ENCODE peak calls at places on chromosomes 12 and 14, in seven cellular contexts. S is fibroblast of pulmonary artery, E is astrocyte, M is ovary, O is WTC11, D is lung, F is GM13977. H is an unnamed sample.

GRCh38 chr14:55928316-55928715 is 189.9 kb upstream of the PELI2 start:
- DNase-seq in S (no peak), E (no peak), M (no peak), O (no peak), D (no peak), F (no peak), H (no peak)

GRCh38 chr12:107352347-107353081 is 259.2 kb upstream of the CRY1 start:
- DNase-seq in S (no peak), E (no peak), M (no peak), O (no peak), D (no peak), F (no peak), H (peak)

GRCh38 chr12:30823140-30823669 is 68.5 kb upstream of the CAPRIN2 start:
- DNase-seq in S (no peak), E (no peak), M (peak), O (peak), D (peak), F (peak), H (peak)

GRCh38 chr12:46663297-46663696 is 162.5 kb downstream of the SLC38A4 start:
- DNase-seq in S (no peak), E (no peak), M (no peak), O (no peak), D (no peak), F (no peak), H (no peak)

GRCh38 chr12:106861984-106862894 is 87.8 kb downstream of the RIC8B start:
- DNase-seq in S (peak), E (peak), M (no peak), O (no peak), D (no peak), F (no peak), H (no peak)

GRCh38 chr14:60648934-60649814 is at the start of gene SIX1:
- DNase-seq in S (peak), E (peak), M (peak), O (peak), D (peak), F (peak), H (peak)

GRCh38 chr14:56216631-56217379 is 98.6 kb downstream of the PELI2 start:
- DNase-seq in S (peak), E (peak), M (peak), O (no peak), D (peak), F (no peak), H (peak)

GRCh38 chr12:63150255-63151060 is 543 bp downstream of the AVPR1A start:
- DNase-seq in S (no peak), E (no peak), M (no peak), O (peak), D (no peak), F (no peak), H (peak)

GRCh38 chr12:65522956-65523857 is 244.7 kb downstream of the MSRB3 start:
- DNase-seq in S (peak), E (peak), M (no peak), O (no peak), D (no peak), F (no peak), H (no peak)

GRCh38 chr14:74582910-74583581 is 29.0 kb downstream of the LTBP2 start:
- DNase-seq in S (peak), E (no peak), M (no peak), O (no peak), D (no peak), F (no peak), H (no peak)

GRCh38 chr12:6868211-6869048 is 1.1 kb downstream of the TPI1 start:
- DNase-seq in S (no peak), E (no peak), M (no peak), O (no peak), D (no peak), F (no peak), H (peak)

GRCh38 chr14:78835052-78835451 is 664.9 kb downstream of the NRXN3 start:
- DNase-seq in S (no peak), E (no peak), M (no peak), O (no peak), D (no peak), F (no peak), H (no peak)

GRCh38 chr14:96588410-96589249 is 86.4 kb downstream of the PAPOLA start:
- DNase-seq in S (no peak), E (no peak), M (no peak), O (no peak), D (no peak), F (no peak), H (peak)

GRCh38 chr12:27261866-27262265 is 17.8 kb downstream of the STK38L start:
- DNase-seq in S (peak), E (no peak), M (no peak), O (no peak), D (no peak), F (no peak), H (no peak)

GRCh38 chr12:19648173-19648572 is 208.9 kb downstream of the AEBP2 start:
- DNase-seq in S (no peak), E (no peak), M (no peak), O (no peak), D (no peak), F (no peak), H (no peak)

GRCh38 chr12:25861226-25861625 is 97.3 kb upstream of the RASSF8 start:
- DNase-seq in S (no peak), E (no peak), M (no peak), O (no peak), D (no peak), F (no peak), H (no peak)

GRCh38 chr14:61559641-61560201 is 135.6 kb upstream of the HIF1A start:
- DNase-seq in S (no peak), E (no peak), M (no peak), O (no peak), D (no peak), F (no peak), H (no peak)

GRCh38 chr14:58690801-58691516 is 53.2 kb downstream of the DACT1 start:
- DNase-seq in S (no peak), E (no peak), M (no peak), O (no peak), D (peak), F (no peak), H (no peak)

GRCh38 chr14:50520947-50521815 is 11.2 kb downstream of the MAP4K5 start:
- DNase-seq in S (peak), E (peak), M (no peak), O (no peak), D (no peak), F (peak), H (peak)

GRCh38 chr14:103045387-103045869 is 11.9 kb downstream of the CDC42BPB start:
- DNase-seq in S (no peak), E (no peak), M (no peak), O (no peak), D (no peak), F (peak), H (no peak)

GRCh38 chr12:95549392-95550084 is 1.7 kb downstream of the USP44 start:
- DNase-seq in S (no peak), E (no peak), M (no peak), O (peak), D (no peak), F (no peak), H (no peak)

GRCh38 chr14:76686646-76687045 is 74.6 kb upstream of the VASH1 start:
- DNase-seq in S (no peak), E (no peak), M (no peak), O (no peak), D (no peak), F (no peak), H (no peak)

GRCh38 chr14:73397810-73398209 is 60.5 kb downstream of the NUMB start:
- DNase-seq in S (no peak), E (no peak), M (no peak), O (no peak), D (no peak), F (no peak), H (no peak)

GRCh38 chr14:40099316-40099715 is 667.1 kb upstream of the FBXO33 start:
- DNase-seq in S (no peak), E (no peak), M (no peak), O (no peak), D (no peak), F (no peak), H (no peak)

GRCh38 chr14:91418387-91419043 is 895 bp upstream of the CCDC88C start:
- DNase-seq in S (peak), E (no peak), M (peak), O (peak), D (peak), F (peak), H (peak)

GRCh38 chr14:91417134-91417982 is at the start of gene CCDC88C:
- DNase-seq in S (no peak), E (no peak), M (no peak), O (peak), D (peak), F (peak), H (peak)

GRCh38 chr14:91415794-91416743 is 1.6 kb downstream of the CCDC88C start:
- DNase-seq in S (no peak), E (no peak), M (no peak), O (no peak), D (no peak), F (peak), H (peak)

GRCh38 chr14:91417983-91418386 is 365 bp upstream of the CCDC88C start:
- DNase-seq in S (no peak), E (no peak), M (no peak), O (peak), D (no peak), F (no peak), H (peak)

DNA sequence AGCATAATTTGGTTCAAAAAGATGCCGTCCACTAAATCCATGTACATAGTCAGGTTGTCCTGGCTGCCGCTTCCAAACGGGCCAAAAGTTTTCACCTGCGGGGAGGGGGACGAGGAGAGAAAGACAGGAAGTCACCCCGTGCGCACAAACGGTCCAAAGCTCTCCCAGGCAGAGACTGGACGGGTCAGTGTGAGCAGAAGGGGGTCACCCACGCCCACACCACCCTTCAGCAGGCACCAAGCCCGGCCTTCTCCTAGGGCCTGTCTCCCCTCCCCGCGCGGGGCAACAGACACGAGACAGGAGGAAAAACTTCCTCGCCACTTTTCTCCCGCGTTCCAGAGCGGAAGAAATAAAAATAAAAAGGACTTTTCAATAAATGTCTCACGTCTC is 881 bp downstream of the CCDC88C start:
- DNase-seq in S (no peak), E (no peak), M (no peak), O (no peak), D (no peak), F (no peak), H (peak)
- TF ChIP-seq CTCF in S (no peak), E (no peak), M (no peak), O (no peak), D (no peak), F (no peak), H (no peak)

DNA sequence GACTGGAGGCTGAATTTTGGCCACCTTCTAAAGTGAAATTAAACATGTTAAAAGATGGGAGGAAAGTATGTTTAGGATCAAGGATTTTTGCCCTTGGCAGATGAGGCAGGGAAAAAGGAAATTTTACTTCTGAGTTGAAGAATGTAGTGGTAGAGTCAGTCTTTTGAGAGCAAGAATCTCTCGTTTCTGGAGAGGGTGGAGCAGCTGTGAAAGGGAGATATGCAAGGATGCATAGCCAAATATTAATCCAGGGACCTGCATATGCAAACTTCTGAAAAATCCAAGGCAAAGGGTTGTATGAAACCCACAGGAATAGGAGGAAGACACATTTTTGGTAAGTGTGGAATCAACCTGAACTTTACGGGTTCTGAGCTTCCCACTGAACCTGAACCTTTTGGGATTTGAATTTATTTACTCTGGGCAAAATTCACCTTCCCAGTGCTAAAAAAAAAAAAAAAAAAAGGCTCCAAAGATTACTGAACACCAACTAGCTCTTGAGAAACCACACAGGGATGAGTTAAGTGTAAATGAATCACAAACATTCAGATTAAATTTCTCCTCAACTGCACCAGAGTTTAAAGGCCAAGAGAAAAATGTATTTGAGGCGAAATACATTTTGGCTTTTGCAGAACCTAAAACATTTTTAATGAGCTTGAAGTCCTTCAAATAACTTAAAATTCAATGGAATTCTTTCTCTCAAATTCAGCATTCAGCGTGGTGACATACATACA is 187.1 kb upstream of the CDKN3 start:
- DNase-seq in S (no peak), E (peak), M (no peak), O (no peak), D (no peak), F (no peak), H (no peak)
- TF ChIP-seq CTCF in S (no peak), E (no peak), M (no peak), O (no peak), D (no peak), F (no peak), H (no peak)

GRCh38 chr14:29527286-29527685 is 400.4 kb downstream of the PRKD1 start:
- DNase-seq in S (no peak), E (no peak), M (no peak), O (no peak), D (no peak), F (no peak), H (no peak)

GRCh38 chr14:29518335-29518734 is 409.3 kb downstream of the PRKD1 start:
- DNase-seq in S (peak), E (peak), M (no peak), O (no peak), D (no peak), F (no peak), H (no peak)

GRCh38 chr14:29521526-29522137 is 406.0 kb downstream of the PRKD1 start:
- DNase-seq in S (peak), E (no peak), M (no peak), O (peak), D (no peak), F (no peak), H (peak)
- TF ChIP-seq CTCF in S (peak), E (peak), M (no peak), O (peak), D (no peak), F (peak), H (peak)

GRCh38 chr12:71848212-71848611 is 8.7 kb downstream of the TBC1D15 start:
- DNase-seq in S (no peak), E (no peak), M (no peak), O (no peak), D (no peak), F (no peak), H (no peak)

GRCh38 chr12:71849109-71849851 is 9.7 kb downstream of the TBC1D15 start:
- DNase-seq in S (no peak), E (no peak), M (no peak), O (no peak), D (no peak), F (no peak), H (no peak)

DNA sequence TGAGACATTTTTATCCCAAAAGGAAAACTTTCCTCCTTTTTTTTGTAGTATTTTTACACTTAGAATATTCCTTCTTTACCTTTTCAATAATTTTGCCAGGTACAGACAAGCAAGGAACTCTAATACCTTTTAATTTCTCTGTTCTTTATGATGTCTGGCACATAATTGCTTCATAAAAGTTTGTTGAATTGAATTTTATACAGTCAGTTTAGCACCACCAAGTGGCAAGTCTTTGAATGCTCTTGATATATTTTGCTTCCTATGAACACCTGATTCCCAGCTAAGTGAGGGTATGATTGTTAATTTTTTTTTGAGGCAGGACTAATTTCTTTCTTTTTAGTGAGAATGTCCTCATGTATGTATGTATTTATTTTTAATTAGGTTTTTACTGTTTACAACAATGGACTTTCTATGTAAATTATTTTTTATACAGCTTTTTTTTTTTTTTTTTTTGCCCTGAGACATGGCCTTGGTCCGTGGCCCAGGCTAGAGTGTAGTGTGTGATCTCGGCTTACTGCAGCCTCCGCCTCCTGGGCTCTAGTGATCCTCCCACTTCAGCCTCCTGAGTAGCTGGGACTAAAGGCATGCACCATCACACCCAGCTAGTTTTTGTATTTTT is 6.9 kb downstream of the TBC1D15 start:
- DNase-seq in S (peak), E (peak), M (no peak), O (no peak), D (no peak), F (no peak), H (no peak)
- TF ChIP-seq CTCF in S (peak), E (peak), M (no peak), O (peak), D (peak), F (peak), H (peak)